ENCODE peak calls at places on chromosomes 11 and 22, in four cellular contexts. X, A, J and D are unnamed samples.

GRCh38 chr11:26649884-26650283 is 72.0 kb downstream of the SLC5A12 start:
- DNase-seq in J (no peak), X (no peak), A (peak; percentile 78), D (no peak)

GRCh38 chr11:40316171-40316570 is 1143.3 kb downstream of the LRRC4C start:
- DNase-seq in X (no peak), A (no peak), J (no peak), D (no peak)

GRCh38 chr11:57294225-57295131 is 30.3 kb downstream of the TNKS1BP1 start:
- DNase-seq in J (no peak), X (peak; percentile 33), A (peak; percentile 84), D (no peak)

GRCh38 chr11:18299724-18300123 is 22.2 kb downstream of the HPS5 start:
- DNase-seq in J (no peak), A (no peak), X (no peak), D (no peak)

GRCh38 chr11:114317738-114318137 is 21.5 kb downstream of the NNMT start:
- DNase-seq in A (peak; percentile 21), X (no peak), J (no peak), D (no peak)

GRCh38 chr11:69854719-69855118 is 35.5 kb upstream of the FGF3 start:
- DNase-seq in X (no peak), A (no peak), J (no peak), D (no peak)

GRCh38 chr22:46575915-46576555 is 38.6 kb upstream of the CELSR1 start:
- DNase-seq in A (peak; percentile 48), J (no peak), X (no peak), D (no peak)

GRCh38 chr11:130644187-130644586 is 195.7 kb downstream of the ADAMTS15 start:
- DNase-seq in A (no peak), X (no peak), J (no peak), D (no peak)

GRCh38 chr11:65596520-65596919 is 920 bp upstream of the KCNK7 start:
- DNase-seq in J (no peak), A (no peak), X (no peak), D (no peak)

GRCh38 chr11:86797133-86797532 is 3.2 kb upstream of the PRSS23 start:
- DNase-seq in X (no peak), A (no peak), J (no peak), D (no peak)

GRCh38 chr11:46112961-46113617 is 8.2 kb downstream of the PHF21A start:
- DNase-seq in J (no peak), X (no peak), A (no peak), D (peak; percentile 30)

GRCh38 chr22:37431811-37432707 is 4.8 kb upstream of the ELFN2 start:
- DNase-seq in J (no peak), X (no peak), A (no peak), D (no peak)

GRCh38 chr11:3929232-3929631 is 73.8 kb downstream of the STIM1 start:
- DNase-seq in X (no peak), J (no peak), A (peak; percentile 56), D (no peak)

GRCh38 chr11:123357353-123357989 is 72.6 kb upstream of the GRAMD1B start:
- DNase-seq in A (no peak), J (no peak), X (no peak), D (no peak)

GRCh38 chr11:92916299-92916698 is 53.2 kb upstream of the MTNR1B start:
- DNase-seq in J (no peak), X (no peak), A (no peak), D (no peak)

GRCh38 chr22:43001271-43002197 is 13.4 kb downstream of the PACSIN2 start:
- DNase-seq in A (peak; percentile 70), X (no peak), J (no peak), D (no peak)

GRCh38 chr11:70788247-70789022 is 390.1 kb downstream of the CTTN start:
- DNase-seq in A (no peak), J (no peak), X (no peak), D (no peak)

GRCh38 chr22:47090591-47091240 is 328.3 kb downstream of the TBC1D22A start:
- DNase-seq in A (peak; percentile 85), X (no peak), J (no peak), D (peak; percentile 79)

GRCh38 chr11:44870615-44871176 is 80.0 kb downstream of the TP53I11 start:
- DNase-seq in X (no peak), A (no peak), J (no peak), D (no peak)

GRCh38 chr11:130427581-130428211 is 713 bp downstream of the ADAMTS8 start:
- DNase-seq in J (no peak), X (peak; percentile 88), A (no peak), D (no peak)

GRCh38 chr11:89203814-89204213 is 26.1 kb downstream of the TYR start:
- DNase-seq in J (no peak), X (no peak), A (no peak), D (no peak)

GRCh38 chr11:44760477-44760872 is 33.7 kb downstream of the TSPAN18 start:
- DNase-seq in J (no peak), A (no peak), X (no peak), D (no peak)

GRCh38 chr11:13480198-13480597 is 15.6 kb downstream of the PTH start:
- DNase-seq in X (peak; percentile 30), A (no peak), J (no peak), D (no peak)

GRCh38 chr11:13475091-13475490 is 12.1 kb upstream of the BTBD10 start:
- DNase-seq in A (no peak), J (no peak), X (no peak), D (no peak)

GRCh38 chr11:13479688-13480087 is 16.1 kb downstream of the PTH start:
- DNase-seq in X (no peak), A (no peak), J (no peak), D (no peak)
- H3K4me3 ChIP-seq in X (no peak overlapping the region), A (no peak overlapping the region), J (no peak overlapping the region), D (no peak overlapping the region)

GRCh38 chr11:47356129-47356997 is 3.9 kb upstream of the MYBPC3 start:
- DNase-seq in A (no peak), X (no peak), J (no peak), D (no peak)

GRCh38 chr11:47355283-47356128 is 3.0 kb upstream of the MYBPC3 start:
- DNase-seq in X (peak; percentile 94), A (peak; percentile 98), J (peak; percentile 89), D (peak; percentile 91)

GRCh38 chr11:47353978-47354774 is 1.7 kb upstream of the MYBPC3 start:
- DNase-seq in J (no peak), X (no peak), A (no peak), D (no peak)

GRCh38 chr11:47356998-47357329 is 4.5 kb upstream of the MYBPC3 start:
- DNase-seq in J (no peak), A (no peak), X (no peak), D (no peak)

DNA sequence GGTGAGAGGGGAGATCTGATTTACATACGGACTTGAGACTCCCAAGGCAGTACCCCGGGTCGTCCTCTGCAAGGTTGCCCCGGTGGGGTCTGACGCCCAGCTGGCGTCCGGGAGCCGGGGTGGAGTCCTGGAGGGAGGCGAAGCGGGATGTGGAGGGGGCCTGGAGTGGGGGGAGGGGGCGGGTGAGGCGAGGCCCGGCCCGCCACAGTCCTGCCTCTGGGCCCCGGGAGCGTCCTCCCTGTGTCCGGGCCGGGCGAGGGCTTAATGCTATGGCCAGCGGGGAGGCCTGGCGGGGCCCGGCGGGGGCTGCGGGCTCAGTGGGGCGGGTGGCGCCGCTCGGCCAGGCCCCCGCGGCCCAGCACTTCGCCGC is 2.4 kb upstream of the MYBPC3 start:
- DNase-seq in A (no peak), J (no peak), X (no peak), D (peak; percentile 81)
- TF ChIP-seq POLR2A in A (no peak), J (no peak), X (no peak), D (no peak)

DNA sequence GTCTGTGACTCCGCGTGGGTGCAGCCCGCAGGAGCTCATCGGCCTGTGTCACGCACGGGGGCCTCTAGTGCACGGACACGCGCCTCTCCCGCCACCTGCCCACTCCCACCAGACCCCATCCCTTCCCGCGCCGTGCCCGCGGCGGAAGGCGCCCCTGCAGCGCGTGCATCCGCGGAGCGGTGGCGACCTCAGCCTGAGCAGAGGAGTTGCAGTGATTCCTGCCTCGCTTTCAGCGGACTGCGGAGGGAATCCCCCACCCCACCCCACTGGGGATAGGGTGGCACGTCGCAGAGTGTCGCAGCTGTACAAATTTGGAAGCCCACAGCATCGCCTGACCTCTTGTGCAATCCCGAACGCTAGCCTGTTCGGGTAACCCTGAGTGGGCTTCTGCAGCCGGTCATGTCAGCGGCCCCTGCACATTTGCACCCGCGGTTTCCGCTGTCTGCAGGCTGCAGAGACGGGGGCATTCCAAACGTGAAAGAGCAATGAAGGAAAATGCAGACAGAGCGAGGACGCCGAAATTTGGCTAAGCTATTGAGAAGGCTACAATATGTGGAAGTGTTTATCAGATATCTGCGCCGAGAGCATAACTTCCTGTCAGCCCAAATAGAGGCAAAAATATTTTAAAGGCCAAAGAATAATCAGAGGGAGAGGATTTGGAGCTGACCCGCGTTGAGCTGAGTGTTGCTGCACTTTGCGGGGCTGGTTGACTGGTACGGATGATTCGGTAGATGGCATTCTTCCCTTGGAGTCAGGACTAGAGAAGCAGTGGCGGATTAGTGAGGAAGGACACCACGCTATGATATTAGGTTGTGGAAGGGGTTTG is 619 bp upstream of the ARHGAP20 start:
- DNase-seq in X (no peak), J (peak; percentile 15), A (peak; percentile 65), D (no peak)
- H3K4me3 ChIP-seq in X (peak overlapping the region; percentile 74), J (peak overlapping the region; percentile 52), A (peak overlapping the region; percentile 64), D (peak overlapping the region; percentile 46)

GRCh38 chr11:120335928-120336640 is at the start of gene ARHGEF12:
- DNase-seq in J (peak; percentile 90), X (peak; percentile 99), A (peak; percentile 96), D (peak; percentile 93)
- TF ChIP-seq POLR2A in J (peak; percentile 90), X (peak; percentile 68), A (peak; percentile 93), D (no peak)